ENCODE peak calls at places on chromosomes 1 and 21, in seven cellular contexts. One of them, this sample, is unnamed.

GRCh38 chr1:228016653-228017355 is 10.0 kb downstream of the WNT3A start:
- DNase-seq in epithelial cell of esophagus: no peak
- DNase-seq in fibroblast of lung: no peak
- DNase-seq in colonic mucosa: no peak
- DNase-seq in upper lobe of right lung: peak
- DNase-seq in foreskin fibroblast: no peak
- DNase-seq in A549: no peak
- DNase-seq in this sample: no peak

GRCh38 chr1:241240084-241240483 is 116.9 kb downstream of the RGS7 start:
- DNase-seq in fibroblast of lung: no peak
- DNase-seq in upper lobe of right lung: no peak
- DNase-seq in foreskin fibroblast: no peak
- DNase-seq in colonic mucosa: no peak
- DNase-seq in A549: no peak
- DNase-seq in epithelial cell of esophagus: no peak
- DNase-seq in this sample: no peak

GRCh38 chr21:36858320-36858957 is 108.0 kb downstream of the HLCS start:
- DNase-seq in upper lobe of right lung: no peak
- DNase-seq in A549: peak
- DNase-seq in colonic mucosa: no peak
- DNase-seq in fibroblast of lung: no peak
- DNase-seq in epithelial cell of esophagus: no peak
- DNase-seq in foreskin fibroblast: no peak
- DNase-seq in this sample: no peak

GRCh38 chr1:78420688-78421087 is 70.1 kb upstream of the PTGFR start:
- DNase-seq in colonic mucosa: no peak
- DNase-seq in fibroblast of lung: no peak
- DNase-seq in foreskin fibroblast: no peak
- DNase-seq in A549: no peak
- DNase-seq in epithelial cell of esophagus: no peak
- DNase-seq in upper lobe of right lung: no peak
- DNase-seq in this sample: no peak

GRCh38 chr1:182806015-182806678 is 16.6 kb downstream of the NPL start:
- DNase-seq in foreskin fibroblast: no peak
- DNase-seq in upper lobe of right lung: no peak
- DNase-seq in fibroblast of lung: no peak
- DNase-seq in colonic mucosa: no peak
- DNase-seq in A549: no peak
- DNase-seq in epithelial cell of esophagus: peak
- DNase-seq in this sample: no peak

GRCh38 chr1:69121708-69122107 is 446.0 kb upstream of the LRRC7 start:
- DNase-seq in A549: no peak
- DNase-seq in foreskin fibroblast: no peak
- DNase-seq in colonic mucosa: no peak
- DNase-seq in upper lobe of right lung: no peak
- DNase-seq in epithelial cell of esophagus: peak
- DNase-seq in fibroblast of lung: peak
- DNase-seq in this sample: no peak

GRCh38 chr21:31731112-31731801 is 661 bp downstream of the SCAF4 start:
- DNase-seq in A549: peak
- DNase-seq in foreskin fibroblast: no peak
- DNase-seq in upper lobe of right lung: peak
- DNase-seq in epithelial cell of esophagus: no peak
- DNase-seq in fibroblast of lung: peak
- DNase-seq in colonic mucosa: peak
- DNase-seq in this sample: no peak

GRCh38 chr1:26584022-26584485 is 54.5 kb downstream of the RPS6KA1 start:
- DNase-seq in upper lobe of right lung: no peak
- DNase-seq in fibroblast of lung: no peak
- DNase-seq in epithelial cell of esophagus: peak
- DNase-seq in A549: peak
- DNase-seq in colonic mucosa: no peak
- DNase-seq in foreskin fibroblast: no peak
- DNase-seq in this sample: no peak

GRCh38 chr1:101409102-101409501 is 172.3 kb downstream of the S1PR1 start:
- DNase-seq in foreskin fibroblast: no peak
- DNase-seq in A549: no peak
- DNase-seq in fibroblast of lung: no peak
- DNase-seq in upper lobe of right lung: no peak
- DNase-seq in epithelial cell of esophagus: no peak
- DNase-seq in colonic mucosa: no peak
- DNase-seq in this sample: no peak

GRCh38 chr1:201982923-201983805 is 716 bp downstream of the RNPEP start:
- DNase-seq in colonic mucosa: peak
- DNase-seq in fibroblast of lung: peak
- DNase-seq in foreskin fibroblast: peak
- DNase-seq in epithelial cell of esophagus: peak
- DNase-seq in upper lobe of right lung: peak
- DNase-seq in A549: peak
- DNase-seq in this sample: no peak

GRCh38 chr1:245512980-245513578 is 358.3 kb downstream of the KIF26B start:
- DNase-seq in epithelial cell of esophagus: no peak
- DNase-seq in foreskin fibroblast: no peak
- DNase-seq in fibroblast of lung: peak
- DNase-seq in upper lobe of right lung: no peak
- DNase-seq in colonic mucosa: no peak
- DNase-seq in A549: no peak
- DNase-seq in this sample: no peak

GRCh38 chr1:203536575-203536974 is 42.6 kb downstream of the OPTC start:
- DNase-seq in foreskin fibroblast: peak
- DNase-seq in colonic mucosa: no peak
- DNase-seq in upper lobe of right lung: peak
- DNase-seq in fibroblast of lung: no peak
- DNase-seq in epithelial cell of esophagus: no peak
- DNase-seq in A549: no peak
- DNase-seq in this sample: no peak

DNA sequence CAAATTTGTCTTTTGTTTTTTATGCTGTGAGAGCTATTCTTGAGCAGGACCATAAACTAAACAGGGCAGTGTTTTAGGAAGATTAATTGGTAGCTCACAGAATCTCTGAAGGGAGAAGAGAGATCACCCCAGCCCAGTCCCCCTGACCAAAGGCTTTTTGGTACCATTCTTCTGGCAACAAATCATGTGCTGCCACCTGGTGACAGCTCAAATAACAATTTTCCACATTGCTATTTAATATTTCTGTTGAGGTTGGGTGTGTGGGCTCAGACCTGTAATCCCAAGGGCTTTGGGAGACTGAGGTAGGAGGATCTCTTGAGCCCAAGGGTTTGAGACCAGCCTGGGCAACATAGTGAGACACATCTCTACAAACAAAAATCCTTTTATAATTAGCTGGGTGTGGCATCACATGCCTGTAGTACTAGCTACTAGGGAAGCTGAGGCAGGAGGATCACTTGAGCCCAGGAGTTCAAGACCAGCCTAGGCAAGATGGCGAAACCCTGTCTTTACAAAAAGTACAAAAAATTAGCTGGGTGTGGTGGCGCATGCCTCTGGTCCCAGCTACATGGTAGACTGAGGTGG is 2.2 kb upstream of the TESK2 start:
- DNase-seq in foreskin fibroblast: no peak
- DNase-seq in epithelial cell of esophagus: peak
- DNase-seq in colonic mucosa: peak
- DNase-seq in upper lobe of right lung: no peak
- DNase-seq in fibroblast of lung: peak
- DNase-seq in A549: no peak
- DNase-seq in this sample: no peak
- TF ChIP-seq CTCF in foreskin fibroblast: peak
- TF ChIP-seq CTCF in epithelial cell of esophagus: peak
- TF ChIP-seq CTCF in colonic mucosa: peak
- TF ChIP-seq CTCF in upper lobe of right lung: peak
- TF ChIP-seq CTCF in fibroblast of lung: peak
- TF ChIP-seq CTCF in A549: peak
- TF ChIP-seq CTCF in this sample: peak

GRCh38 chr1:43482240-43482639 is 28.5 kb upstream of the HYI start:
- DNase-seq in upper lobe of right lung: no peak
- DNase-seq in colonic mucosa: no peak
- DNase-seq in epithelial cell of esophagus: no peak
- DNase-seq in A549: no peak
- DNase-seq in fibroblast of lung: no peak
- DNase-seq in foreskin fibroblast: no peak
- DNase-seq in this sample: no peak

GRCh38 chr1:43481481-43481880 is 27.8 kb upstream of the HYI start:
- DNase-seq in upper lobe of right lung: no peak
- DNase-seq in fibroblast of lung: no peak
- DNase-seq in colonic mucosa: no peak
- DNase-seq in foreskin fibroblast: no peak
- DNase-seq in A549: no peak
- DNase-seq in epithelial cell of esophagus: no peak
- DNase-seq in this sample: no peak

GRCh38 chr1:43473463-43473862 is 19.7 kb upstream of the HYI start:
- DNase-seq in fibroblast of lung: peak
- DNase-seq in colonic mucosa: no peak
- DNase-seq in upper lobe of right lung: no peak
- DNase-seq in epithelial cell of esophagus: no peak
- DNase-seq in foreskin fibroblast: no peak
- DNase-seq in A549: no peak
- DNase-seq in this sample: no peak

GRCh38 chr1:43477716-43478115 is 24.0 kb upstream of the HYI start:
- DNase-seq in colonic mucosa: no peak
- DNase-seq in A549: no peak
- DNase-seq in upper lobe of right lung: no peak
- DNase-seq in fibroblast of lung: no peak
- DNase-seq in epithelial cell of esophagus: peak
- DNase-seq in foreskin fibroblast: no peak
- DNase-seq in this sample: no peak

GRCh38 chr1:43479414-43479813 is 25.7 kb upstream of the HYI start:
- DNase-seq in colonic mucosa: no peak
- DNase-seq in A549: no peak
- DNase-seq in foreskin fibroblast: no peak
- DNase-seq in upper lobe of right lung: no peak
- DNase-seq in epithelial cell of esophagus: no peak
- DNase-seq in fibroblast of lung: no peak
- DNase-seq in this sample: no peak
- TF ChIP-seq CTCF in colonic mucosa: no peak
- TF ChIP-seq CTCF in A549: no peak
- TF ChIP-seq CTCF in foreskin fibroblast: no peak
- TF ChIP-seq CTCF in upper lobe of right lung: no peak
- TF ChIP-seq CTCF in epithelial cell of esophagus: no peak
- TF ChIP-seq CTCF in fibroblast of lung: no peak
- TF ChIP-seq CTCF in this sample: no peak

GRCh38 chr1:155007253-155007828 is 4.7 kb downstream of the ZBTB7B start:
- DNase-seq in A549: no peak
- DNase-seq in colonic mucosa: peak
- DNase-seq in epithelial cell of esophagus: no peak
- DNase-seq in foreskin fibroblast: no peak
- DNase-seq in fibroblast of lung: no peak
- DNase-seq in upper lobe of right lung: peak
- DNase-seq in this sample: no peak
- TF ChIP-seq CTCF in A549: no peak
- TF ChIP-seq CTCF in colonic mucosa: no peak
- TF ChIP-seq CTCF in epithelial cell of esophagus: no peak
- TF ChIP-seq CTCF in foreskin fibroblast: no peak
- TF ChIP-seq CTCF in fibroblast of lung: no peak
- TF ChIP-seq CTCF in upper lobe of right lung: no peak
- TF ChIP-seq CTCF in this sample: no peak

GRCh38 chr1:11481019-11481418 is 2.1 kb downstream of the DISP3 start:
- DNase-seq in colonic mucosa: no peak
- DNase-seq in upper lobe of right lung: no peak
- DNase-seq in foreskin fibroblast: no peak
- DNase-seq in epithelial cell of esophagus: no peak
- DNase-seq in A549: no peak
- DNase-seq in fibroblast of lung: no peak
- DNase-seq in this sample: no peak
- TF ChIP-seq CTCF in colonic mucosa: no peak
- TF ChIP-seq CTCF in upper lobe of right lung: no peak
- TF ChIP-seq CTCF in foreskin fibroblast: no peak
- TF ChIP-seq CTCF in epithelial cell of esophagus: no peak
- TF ChIP-seq CTCF in A549: no peak
- TF ChIP-seq CTCF in fibroblast of lung: no peak
- TF ChIP-seq CTCF in this sample: no peak

DNA sequence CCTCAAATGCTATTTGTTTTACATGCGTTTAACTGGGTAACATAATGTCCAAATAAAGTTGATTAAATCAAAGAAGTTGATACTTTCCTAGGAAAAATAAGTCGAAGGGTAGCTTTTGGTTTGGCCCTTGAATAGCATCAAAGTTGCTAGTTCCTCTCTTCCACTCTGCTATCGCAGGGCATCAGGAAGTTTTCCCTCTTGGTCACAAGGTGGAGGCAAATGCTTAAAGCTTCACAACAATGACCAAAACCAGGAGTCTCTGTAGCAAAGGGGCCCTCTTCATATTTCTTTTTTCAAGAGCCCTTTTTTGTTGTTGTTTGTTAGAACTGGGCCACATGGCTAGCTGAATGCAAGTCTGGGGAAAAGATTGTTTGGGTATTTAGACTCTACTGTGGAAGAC is 668.4 kb downstream of the KCNT2 start:
- DNase-seq in epithelial cell of esophagus: peak
- DNase-seq in colonic mucosa: no peak
- DNase-seq in foreskin fibroblast: no peak
- DNase-seq in upper lobe of right lung: no peak
- DNase-seq in A549: no peak
- DNase-seq in fibroblast of lung: no peak
- DNase-seq in this sample: no peak
- TF ChIP-seq CTCF in epithelial cell of esophagus: peak
- TF ChIP-seq CTCF in colonic mucosa: no peak
- TF ChIP-seq CTCF in foreskin fibroblast: peak
- TF ChIP-seq CTCF in upper lobe of right lung: no peak
- TF ChIP-seq CTCF in A549: no peak
- TF ChIP-seq CTCF in fibroblast of lung: no peak
- TF ChIP-seq CTCF in this sample: no peak

GRCh38 chr1:198254948-198255347 is 98.2 kb downstream of the NEK7 start:
- DNase-seq in foreskin fibroblast: no peak
- DNase-seq in fibroblast of lung: peak
- DNase-seq in epithelial cell of esophagus: no peak
- DNase-seq in upper lobe of right lung: no peak
- DNase-seq in colonic mucosa: no peak
- DNase-seq in A549: no peak
- DNase-seq in this sample: no peak

GRCh38 chr1:198255783-198256182 is 99.0 kb downstream of the NEK7 start:
- DNase-seq in upper lobe of right lung: no peak
- DNase-seq in colonic mucosa: no peak
- DNase-seq in fibroblast of lung: no peak
- DNase-seq in foreskin fibroblast: no peak
- DNase-seq in A549: no peak
- DNase-seq in epithelial cell of esophagus: no peak
- DNase-seq in this sample: no peak

GRCh38 chr1:198253668-198254067 is 96.9 kb downstream of the NEK7 start:
- DNase-seq in upper lobe of right lung: no peak
- DNase-seq in colonic mucosa: no peak
- DNase-seq in foreskin fibroblast: peak
- DNase-seq in A549: no peak
- DNase-seq in epithelial cell of esophagus: peak
- DNase-seq in fibroblast of lung: peak
- DNase-seq in this sample: no peak

GRCh38 chr1:198253259-198253658 is 96.5 kb downstream of the NEK7 start:
- DNase-seq in fibroblast of lung: no peak
- DNase-seq in epithelial cell of esophagus: no peak
- DNase-seq in A549: no peak
- DNase-seq in foreskin fibroblast: no peak
- DNase-seq in upper lobe of right lung: no peak
- DNase-seq in colonic mucosa: no peak
- DNase-seq in this sample: no peak

GRCh38 chr1:198254521-198254920 is 97.7 kb downstream of the NEK7 start:
- DNase-seq in foreskin fibroblast: no peak
- DNase-seq in A549: no peak
- DNase-seq in fibroblast of lung: no peak
- DNase-seq in epithelial cell of esophagus: no peak
- DNase-seq in upper lobe of right lung: no peak
- DNase-seq in colonic mucosa: no peak
- DNase-seq in this sample: no peak
- TF ChIP-seq CTCF in foreskin fibroblast: no peak
- TF ChIP-seq CTCF in A549: no peak
- TF ChIP-seq CTCF in fibroblast of lung: no peak
- TF ChIP-seq CTCF in epithelial cell of esophagus: no peak
- TF ChIP-seq CTCF in upper lobe of right lung: no peak
- TF ChIP-seq CTCF in colonic mucosa: no peak
- TF ChIP-seq CTCF in this sample: no peak